ENCODE peak calls at places on chromosomes 7 and 10, in nine cellular contexts. K is lung, C is ovary, H is body of pancreas, U is Peyer's patch, W is heart right ventricle, T is stomach, Q is prostate gland, L is IMR-90. A is an unnamed sample. For H3K4me1, the result is how much of the 10 kb centered on the place peaks cover.

GRCh38 chr10:43299579-43299978 is 32.7 kb upstream of the RASGEF1A start:
- DNase-seq in T (no peak), W (no peak), L (no peak), H (no peak), U (peak), C (no peak), Q (no peak), K (no peak), A (no peak)

GRCh38 chr7:142808802-142809583 is 38.2 kb downstream of the PRSS2 start:
- DNase-seq in H (peak), K (no peak), C (no peak), W (no peak), L (peak), Q (no peak), U (peak), T (peak), A (no peak)

GRCh38 chr7:18345641-18346234 is 149.8 kb upstream of the HDAC9 start:
- DNase-seq in C (no peak), U (no peak), L (peak), K (no peak), H (peak), W (peak), T (peak), Q (peak), A (no peak)

GRCh38 chr7:3879337-3880054 is 578.4 kb downstream of the SDK1 start:
- DNase-seq in L (no peak), U (no peak), T (no peak), H (peak), W (no peak), C (no peak), K (no peak), Q (no peak), A (no peak)

GRCh38 chr10:98030991-98031431 is 590 bp upstream of the CRTAC1 start:
- DNase-seq in W (no peak), U (no peak), H (no peak), C (peak), L (no peak), Q (peak), T (no peak), K (no peak), A (no peak)

GRCh38 chr7:20388064-20388463 is 57.4 kb downstream of the ITGB8 start:
- DNase-seq in W (no peak), Q (no peak), H (no peak), L (no peak), K (no peak), T (no peak), U (no peak), C (no peak), A (no peak)

GRCh38 chr7:134886353-134887057 is 99.8 kb upstream of the AGBL3 start:
- DNase-seq in K (peak), C (peak), T (no peak), L (peak), U (no peak), H (peak), Q (no peak), W (peak), A (no peak)

GRCh38 chr7:150340024-150340749 is 1.2 kb downstream of the RARRES2 start:
- DNase-seq in C (peak), Q (no peak), W (peak), K (no peak), U (no peak), L (peak), T (peak), H (peak), A (no peak)

GRCh38 chr10:76882245-76882644 is 755.4 kb downstream of the KCNMA1 start:
- DNase-seq in Q (no peak), H (no peak), L (no peak), U (no peak), K (no peak), C (no peak), W (no peak), T (no peak), A (no peak)

GRCh38 chr10:31574566-31574965 is 255.6 kb downstream of the ZEB1 start:
- DNase-seq in T (no peak), H (no peak), Q (no peak), W (no peak), C (no peak), K (no peak), U (no peak), L (no peak), A (no peak)

GRCh38 chr7:128903621-128904361 is 6.7 kb downstream of the KCP start:
- DNase-seq in K (no peak), H (no peak), T (no peak), L (no peak), U (no peak), Q (no peak), C (no peak), W (no peak), A (no peak)
- H3K4me1 ChIP-seq in K (under half), H (under half), T (under half), L (under half), U (under half), Q (under half), C (under half), W (under half), A (under half)

DNA sequence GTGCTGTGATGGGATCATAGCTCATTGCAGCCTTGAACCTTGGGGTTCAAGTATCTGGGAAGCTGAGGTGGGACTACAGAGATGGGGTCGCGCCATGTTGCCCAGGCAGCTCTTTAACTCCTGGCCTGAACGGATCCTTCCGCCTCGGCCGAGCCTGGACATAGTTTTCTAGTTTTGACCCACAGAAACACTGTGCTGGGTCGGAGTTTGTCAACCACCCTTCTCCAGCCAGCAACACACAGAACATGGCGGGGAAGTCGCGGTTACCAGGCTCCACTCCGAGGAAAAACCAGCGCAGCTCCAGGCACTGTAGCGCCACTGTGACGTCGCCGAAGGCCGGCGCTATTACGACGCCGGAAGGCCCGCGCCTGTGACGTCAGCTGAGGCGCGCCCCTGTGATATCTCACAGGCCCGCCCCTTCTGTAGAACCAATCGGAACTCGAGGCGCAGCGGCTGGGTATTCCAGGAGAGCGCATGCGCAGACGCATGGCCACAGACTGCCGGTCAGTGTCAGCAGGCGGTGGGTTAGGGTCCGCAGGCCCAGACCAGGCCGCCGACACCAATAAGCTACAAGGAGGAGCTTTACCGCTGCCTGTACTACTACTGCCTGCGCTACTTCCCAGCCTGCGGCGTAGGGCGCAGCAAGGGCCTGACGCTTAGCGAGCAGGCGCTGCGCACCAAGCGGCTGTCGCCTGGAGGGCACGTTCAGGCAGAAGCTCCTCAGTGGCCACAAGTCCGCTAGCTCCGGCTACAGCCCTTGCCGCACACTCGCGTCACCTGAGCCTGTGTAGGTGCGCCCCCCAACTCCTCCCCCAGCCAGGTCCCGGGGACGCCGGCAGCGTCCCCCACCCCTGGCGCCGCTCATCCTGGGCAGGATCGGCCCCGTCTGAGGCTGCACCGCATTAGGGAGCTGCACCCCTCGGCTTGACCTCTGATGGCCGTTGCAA is 135.2 kb upstream of the KCTD7 start:
- DNase-seq in L (peak), W (peak), T (peak), H (peak), Q (peak), K (peak), C (peak), U (peak), A (peak)
- TF ChIP-seq CTCF in L (no peak), W (peak), T (peak), H (peak), Q (no peak), K (no peak), C (peak), U (peak), A (no peak)

GRCh38 chr10:127906548-127907377 is at the start of gene PTPRE:
- DNase-seq in Q (peak), U (peak), L (peak), H (peak), C (peak), T (peak), K (peak), W (peak), A (no peak)
- H3K27ac ChIP-seq in Q (peak), U (peak), L (no peak), H (peak), C (no peak), T (peak), K (peak), W (peak), A (peak)

GRCh38 chr10:102781921-102782542 is 38.3 kb downstream of the WBP1L start:
- DNase-seq in Q (no peak), T (no peak), W (no peak), U (no peak), K (no peak), C (peak), L (peak), H (no peak), A (no peak)

GRCh38 chr10:102779680-102780079 is 35.9 kb downstream of the WBP1L start:
- DNase-seq in T (no peak), L (no peak), C (no peak), H (no peak), W (peak), Q (no peak), K (no peak), U (no peak), A (no peak)

GRCh38 chr10:102781089-102781920 is 37.6 kb downstream of the WBP1L start:
- DNase-seq in Q (no peak), U (no peak), L (no peak), C (peak), K (no peak), W (peak), T (peak), H (no peak), A (no peak)

GRCh38 chr10:102778781-102779180 is 35.0 kb downstream of the WBP1L start:
- DNase-seq in C (peak), Q (no peak), T (no peak), W (no peak), H (no peak), L (no peak), K (no peak), U (no peak), A (no peak)

GRCh38 chr10:102780246-102780645 is 36.5 kb downstream of the WBP1L start:
- DNase-seq in W (no peak), L (peak), Q (no peak), K (no peak), U (no peak), H (no peak), C (no peak), T (no peak), A (no peak)
- H3K4me1 ChIP-seq in W (half or more), L (under half), Q (half or more), K (under half), U (half or more), H (half or more), C (under half), T (half or more), A (half or more)

DNA sequence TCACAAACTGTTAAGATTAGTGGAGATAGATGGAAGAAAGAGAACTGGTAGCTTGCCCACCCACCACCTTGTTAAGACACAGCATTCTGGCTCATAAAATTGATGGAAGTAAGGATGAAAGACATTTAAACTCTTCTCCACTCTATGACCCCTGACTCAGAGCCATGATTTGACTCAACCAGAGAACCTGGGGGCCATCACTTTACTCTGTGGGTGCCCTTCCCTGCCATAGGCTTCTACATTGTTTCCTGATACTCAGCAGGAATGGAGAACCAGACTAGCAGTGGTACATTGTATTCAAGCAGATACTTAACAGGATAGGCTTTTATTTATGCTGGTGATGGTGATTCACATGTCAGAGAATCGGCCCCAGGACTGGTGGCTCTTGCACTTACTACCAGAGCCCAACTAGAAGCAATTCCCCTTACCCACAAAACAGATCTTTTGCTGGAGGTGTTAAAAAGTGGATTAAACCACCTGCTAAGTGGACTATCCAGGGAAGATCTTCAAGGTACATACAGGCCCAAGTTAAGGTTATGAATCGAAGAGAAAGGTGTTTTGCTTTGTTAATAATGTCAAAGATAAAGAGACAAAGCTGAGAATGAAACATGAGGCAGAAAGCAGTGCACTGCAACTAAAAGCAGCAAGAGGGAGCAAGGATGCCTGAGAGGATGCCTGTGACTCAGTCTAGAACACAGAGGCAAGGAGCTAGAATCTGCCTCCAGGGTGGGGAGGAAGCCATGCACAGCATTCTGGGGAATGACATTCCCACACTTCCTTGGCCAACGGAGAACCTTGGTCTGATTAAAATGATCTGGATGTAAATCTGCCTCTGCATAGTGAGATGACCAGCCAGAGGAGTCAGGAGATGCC is 36.0 kb upstream of the GLI3 start:
- DNase-seq in T (no peak), H (no peak), K (no peak), Q (no peak), U (no peak), L (peak), W (no peak), C (no peak), A (no peak)
- TF ChIP-seq CTCF in T (no peak), H (no peak), K (no peak), Q (no peak), U (no peak), L (peak), W (peak), C (no peak), A (no peak)

GRCh38 chr10:10911035-10911434 is 106.6 kb upstream of the CELF2 start:
- DNase-seq in U (no peak), C (no peak), W (no peak), T (no peak), H (no peak), Q (no peak), L (no peak), K (peak), A (no peak)
- H3K27ac ChIP-seq in U (peak), C (peak), W (peak), T (peak), H (no peak), Q (peak), L (peak), K (peak), A (peak)

DNA sequence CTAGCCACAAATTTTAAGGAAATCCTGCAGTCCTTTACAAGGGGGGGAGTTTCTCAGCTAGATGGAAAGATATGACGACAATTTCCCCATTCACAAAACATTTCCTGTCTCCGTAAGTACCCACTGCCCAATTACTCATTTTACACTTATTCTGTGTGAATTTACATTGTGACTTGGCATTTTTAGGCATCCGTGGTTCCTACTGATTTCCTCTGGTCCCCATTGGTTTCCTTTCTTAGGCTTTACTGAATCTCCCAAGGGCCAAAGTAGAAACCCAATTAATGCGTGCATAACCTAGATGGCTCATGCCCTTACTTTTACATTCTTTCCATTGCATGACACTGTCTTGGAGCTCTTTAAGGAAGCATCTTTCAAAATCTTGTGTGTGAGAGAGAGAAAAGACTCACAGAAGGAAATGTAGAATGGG is 35.7 kb downstream of the NRCAM start:
- DNase-seq in C (no peak), W (no peak), U (no peak), T (no peak), K (no peak), Q (no peak), L (no peak), H (no peak), A (no peak)
- H3K4me1 ChIP-seq in C (under half), W (under half), U (under half), T (under half), K (under half), Q (under half), L (under half), H (under half), A (under half)

DNA sequence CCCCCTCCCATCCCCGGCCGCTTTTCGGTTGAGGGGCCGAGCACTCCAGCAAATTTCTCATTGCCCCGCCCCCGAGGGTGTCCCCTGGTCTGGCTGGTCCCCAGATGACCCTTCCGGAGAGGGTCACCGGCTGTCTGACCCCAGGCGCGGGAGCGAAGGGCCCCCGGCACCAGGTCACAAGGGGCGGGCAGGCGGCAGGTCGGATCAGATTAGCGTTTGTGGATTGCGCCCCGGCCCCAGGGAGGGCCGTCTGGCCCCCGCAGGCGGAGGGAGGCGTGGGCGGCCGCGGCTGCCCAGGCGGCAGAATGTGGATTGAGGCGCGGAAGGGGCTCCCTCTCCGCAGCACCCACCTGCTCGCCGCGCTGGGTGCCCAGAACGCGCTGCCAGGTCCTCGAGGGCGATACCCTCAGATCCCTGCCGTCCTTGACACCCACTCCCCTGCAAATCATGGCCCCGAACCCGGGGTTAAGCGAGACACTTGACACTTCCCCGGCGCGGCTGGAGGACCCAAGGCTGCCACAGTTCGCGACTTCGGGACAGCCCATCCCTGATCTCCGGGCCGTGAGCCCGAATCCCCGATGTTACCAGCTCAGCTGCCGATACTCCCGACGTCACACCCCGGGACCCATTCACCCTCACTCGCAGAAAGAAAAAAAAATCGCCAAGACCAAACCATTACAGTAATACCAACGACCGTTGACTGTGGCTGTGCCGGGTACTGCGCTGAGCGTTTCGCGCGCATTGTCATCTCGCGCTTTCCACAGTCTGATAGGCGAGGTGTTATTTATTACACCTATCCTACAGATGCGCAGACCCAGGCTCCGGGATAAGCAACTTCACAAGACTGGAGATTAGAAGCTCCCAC is 953 bp downstream of the NODAL start:
- DNase-seq in C (no peak), K (no peak), U (no peak), H (no peak), T (no peak), L (no peak), Q (no peak), W (no peak), A (no peak)
- TF ChIP-seq CTCF in C (no peak), K (no peak), U (no peak), H (no peak), T (no peak), L (no peak), Q (no peak), W (no peak), A (no peak)

GRCh38 chr10:87092861-87093460 is 1.7 kb downstream of the GLUD1 start:
- DNase-seq in L (peak), U (peak), K (no peak), H (peak), C (no peak), Q (peak), T (no peak), W (no peak), A (no peak)

GRCh38 chr10:87093461-87094372 is 926 bp downstream of the GLUD1 start:
- DNase-seq in U (peak), T (peak), Q (peak), H (peak), L (peak), C (peak), W (peak), K (peak), A (no peak)

GRCh38 chr10:87092356-87092860 is 2.2 kb downstream of the GLUD1 start:
- DNase-seq in U (no peak), H (no peak), L (peak), Q (peak), C (no peak), W (no peak), K (no peak), T (no peak), A (no peak)

GRCh38 chr10:87090779-87091178 is 3.9 kb downstream of the GLUD1 start:
- DNase-seq in T (no peak), Q (no peak), L (no peak), C (no peak), K (no peak), U (no peak), W (no peak), H (no peak), A (no peak)

DNA sequence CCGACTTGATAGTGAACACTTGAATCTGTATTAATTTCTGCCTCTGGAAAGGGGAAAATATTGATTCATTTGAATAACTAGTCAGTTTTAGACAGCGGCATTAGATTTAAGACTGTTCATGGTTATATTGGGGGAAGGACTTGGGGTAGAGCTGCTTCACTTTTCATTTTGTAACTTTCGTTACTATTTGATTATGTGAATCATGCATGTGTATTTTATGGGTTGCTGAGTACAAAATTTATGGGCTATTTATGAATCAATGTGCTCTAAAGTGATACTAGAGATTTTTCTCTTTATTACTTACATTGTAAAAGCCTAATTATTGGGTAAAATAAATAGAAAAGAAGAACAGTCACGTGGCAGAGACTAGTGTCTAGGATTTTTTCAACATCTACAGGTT is 4.9 kb downstream of the GLUD1 start:
- DNase-seq in U (no peak), H (no peak), T (no peak), C (no peak), K (no peak), L (no peak), W (no peak), Q (no peak), A (no peak)
- H3K27ac ChIP-seq in U (no peak), H (peak), T (peak), C (no peak), K (no peak), L (no peak), W (no peak), Q (peak), A (no peak)

A was measured in vagina.